ENCODE peak calls at places on chromosomes 12 and 14, in four cellular contexts. L is mesendoderm, K is neuronal stem cell, G is IMR-90. P is an unnamed sample.

GRCh38 chr12:71581206-71581605 is 82.4 kb downstream of the ZFC3H1 start:
- DNase-seq in L (peak; percentile 79), K (no peak), G (no peak), P (no peak)

GRCh38 chr14:106694638-106695393 is 1168.4 kb downstream of the TMEM121 start:
- DNase-seq in L (no peak), K (no peak), G (no peak), P (no peak)

GRCh38 chr12:109586385-109587296 is 13.0 kb downstream of the MVK start:
- DNase-seq in L (no peak), K (no peak), G (no peak), P (no peak)

GRCh38 chr12:109947511-109947910 is 47.4 kb downstream of the TCHP start:
- DNase-seq in L (no peak), K (no peak), G (peak; percentile 84), P (peak; percentile 42)

GRCh38 chr12:77231548-77231947 is 166.2 kb upstream of the E2F7 start:
- DNase-seq in L (no peak), K (no peak), G (peak; percentile 55), P (peak; percentile 5)

GRCh38 chr14:37122919-37123639 is 49.3 kb downstream of the SLC25A21 start:
- DNase-seq in L (no peak), K (no peak), G (no peak), P (no peak)

GRCh38 chr12:25388216-25388615 is 137.5 kb upstream of the KRAS start:
- DNase-seq in L (no peak), K (no peak), G (peak; percentile 25), P (no peak)

GRCh38 chr12:9798008-9798619 is 29.2 kb upstream of the KLRF1 start:
- DNase-seq in L (peak; percentile 92), K (peak; percentile 29), G (peak; percentile 56), P (peak; percentile 82)

GRCh38 chr12:4355843-4356327 is 23.6 kb downstream of the FGF23 start:
- DNase-seq in L (peak; percentile 92), K (peak; percentile 36), G (peak; percentile 8), P (peak; percentile 9)

GRCh38 chr12:32049956-32050355 is 56.7 kb upstream of the BICD1 start:
- DNase-seq in L (no peak), K (no peak), G (peak; percentile 56), P (peak; percentile 82)

GRCh38 chr12:25752910-25753309 is 199.8 kb upstream of the LMNTD1 start:
- DNase-seq in L (no peak), K (no peak), G (no peak), P (no peak)

GRCh38 chr12:91272456-91273063 is 89.9 kb upstream of the DCN start:
- DNase-seq in L (peak; percentile 56), K (peak; percentile 21), G (no peak), P (peak; percentile 45)

GRCh38 chr12:124734224-124734788 is 129.4 kb downstream of the SCARB1 start:
- DNase-seq in L (peak; percentile 98), K (peak; percentile 80), G (peak; percentile 54), P (peak; percentile 87)

GRCh38 chr12:2615665-2616387 is 178.9 kb upstream of the FKBP4 start:
- DNase-seq in L (peak; percentile 88), K (no peak), G (peak; percentile 92), P (peak; percentile 34)

GRCh38 chr14:42224053-42224888 is 617.6 kb downstream of the LRFN5 start:
- DNase-seq in L (peak; percentile 74), K (peak; percentile 68), G (peak; percentile 68), P (peak; percentile 73)

GRCh38 chr14:26392498-26392897 is 205.3 kb downstream of the NOVA1 start:
- DNase-seq in L (no peak), K (no peak), G (no peak), P (no peak)

GRCh38 chr14:80926706-80927384 is 14.7 kb downstream of the CEP128 start:
- DNase-seq in L (no peak), K (no peak), G (peak; percentile 90), P (peak; percentile 86)

GRCh38 chr12:5085896-5086295 is 42.2 kb downstream of the KCNA5 start:
- DNase-seq in L (no peak), K (no peak), G (peak; percentile 97), P (peak; percentile 5)

GRCh38 chr14:91897121-91897701 is 29.9 kb upstream of the TC2N start:
- DNase-seq in L (peak; percentile 76), K (no peak), G (peak; percentile 68), P (peak; percentile 63)

GRCh38 chr14:50308363-50308762 is 3.7 kb downstream of the L2HGDH start:
- DNase-seq in L (no peak), K (no peak), G (peak; percentile 34), P (peak; percentile 13)

GRCh38 chr12:46430340-46430948 is 57.9 kb upstream of the SLC38A2 start:
- DNase-seq in L (peak; percentile 85), K (no peak), G (peak; percentile 89), P (peak; percentile 79)

GRCh38 chr12:27013606-27014084 is 539 bp downstream of the TM7SF3 start:
- DNase-seq in L (no peak), K (no peak), G (peak; percentile 47), P (peak; percentile 62)

GRCh38 chr12:103771466-103771865 is 69.6 kb downstream of the NT5DC3 start:
- DNase-seq in L (peak; percentile 84), K (no peak), G (peak; percentile 44), P (peak; percentile 60)

GRCh38 chr12:84738481-84738972 is 174.1 kb downstream of the SLC6A15 start:
- DNase-seq in L (no peak), K (no peak), G (peak; percentile 43), P (peak; percentile 58)

GRCh38 chr14:81062816-81063215 is 107.4 kb downstream of the TSHR start:
- DNase-seq in L (peak; percentile 66), K (no peak), G (peak; percentile 0), P (no peak)

GRCh38 chr12:64747681-64748080 is 11.5 kb downstream of the GNS start:
- DNase-seq in L (no peak), K (no peak), G (no peak), P (no peak)

GRCh38 chr12:53956251-53956887 is 1.7 kb downstream of the HOXC12 start:
- DNase-seq in L (no peak), K (no peak), G (no peak), P (no peak)

GRCh38 chr12:57208946-57209282 is 7.7 kb upstream of the NXPH4 start:
- DNase-seq in L (no peak), K (no peak), G (no peak), P (no peak)
- H2BK120ac ChIP-seq in L (no peak overlapping the region), K (no peak overlapping the region), G (no peak overlapping the region), P (no peak overlapping the region)

GRCh38 chr12:122089080-122089479 is 10.5 kb downstream of the MLXIP start:
- DNase-seq in L (no peak), K (no peak), G (no peak), P (no peak)
- H3K4me1 ChIP-seq in L (no peaks in the 10 kb centered on the region), K (peaks cover 11% of the 10 kb centered on the region), G (peaks cover 29% of the 10 kb centered on the region), P (peaks cover 29% of the 10 kb centered on the region)

GRCh38 chr14:68549057-68549421 is 243.8 kb downstream of the ZFP36L1 start:
- DNase-seq in L (no peak), K (no peak), G (peak; percentile 72), P (peak; percentile 96)
- H2BK120ac ChIP-seq in L (no peak overlapping the region), K (peak overlapping the region; percentile 6), G (peak overlapping the region; percentile 99), P (peak overlapping the region; percentile 98)

GRCh38 chr12:127125607-127126259 is 1141.2 kb upstream of the TMEM132C start:
- DNase-seq in L (peak; percentile 46), K (no peak), G (peak; percentile 70), P (peak; percentile 53)
- H3K4me1 ChIP-seq in L (no peaks in the 10 kb centered on the region), K (no peaks in the 10 kb centered on the region), G (no peaks in the 10 kb centered on the region), P (peaks cover 7% of the 10 kb centered on the region)

GRCh38 chr12:89521348-89522238 is 3.0 kb downstream of the GALNT4 start:
- DNase-seq in L (no peak), K (no peak), G (peak; percentile 47), P (peak; percentile 29)

GRCh38 chr12:89524201-89525001 is at the start of gene GALNT4:
- DNase-seq in L (peak; percentile 95), K (peak; percentile 78), G (peak; percentile 85), P (peak; percentile 92)

GRCh38 chr12:89528434-89528833 is 2.6 kb upstream of the POC1B start:
- DNase-seq in L (no peak), K (no peak), G (no peak), P (no peak)

GRCh38 chr12:89525824-89526770 is at the start of gene POC1B:
- DNase-seq in L (peak; percentile 93), K (peak; percentile 72), G (peak; percentile 77), P (peak; percentile 87)

GRCh38 chr12:89525002-89525823 is 617 bp upstream of the GALNT4 start:
- DNase-seq in L (peak; percentile 67), K (peak; percentile 46), G (peak; percentile 21), P (peak; percentile 33)
- H2BK120ac ChIP-seq in L (no peak overlapping the region), K (peak overlapping the region; percentile 69), G (peak overlapping the region; percentile 31), P (peak overlapping the region; percentile 80)

GRCh38 chr12:117408161-117408791 is 46.9 kb upstream of the NOS1 start:
- DNase-seq in L (peak; percentile 60), K (no peak), G (no peak), P (no peak)

GRCh38 chr12:117417004-117417403 is 55.6 kb upstream of the NOS1 start:
- DNase-seq in L (no peak), K (no peak), G (no peak), P (no peak)

GRCh38 chr12:117409286-117409685 is 47.9 kb upstream of the NOS1 start:
- DNase-seq in L (no peak), K (no peak), G (no peak), P (no peak)

GRCh38 chr12:117412465-117413190 is 51.2 kb upstream of the NOS1 start:
- DNase-seq in L (no peak), K (no peak), G (no peak), P (no peak)
- H3K4me1 ChIP-seq in L (no peaks in the 10 kb centered on the region), K (peaks cover 9% of the 10 kb centered on the region), G (no peaks in the 10 kb centered on the region), P (peaks cover 6% of the 10 kb centered on the region)

DNA sequence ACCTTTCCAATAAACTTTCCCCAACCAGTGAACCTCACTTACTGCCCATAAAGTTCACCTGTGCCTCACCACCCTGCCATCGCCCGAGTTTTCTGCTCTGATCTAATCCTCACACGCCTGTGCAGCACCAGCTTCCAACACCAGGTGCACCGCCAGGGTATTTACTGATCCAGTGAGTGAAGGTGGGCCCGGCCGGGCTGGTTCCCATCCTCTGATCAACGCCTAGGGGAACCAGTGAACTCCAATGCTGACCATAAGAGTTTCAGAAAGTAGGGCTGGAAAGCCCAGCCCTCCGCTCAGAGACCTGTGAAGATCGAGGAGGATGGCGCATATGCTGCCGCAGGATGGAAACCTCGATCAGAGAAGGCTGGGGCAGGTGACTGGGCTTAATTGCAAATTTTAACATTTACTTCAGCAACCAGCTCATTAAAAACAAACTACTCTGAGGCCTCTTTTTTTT is 685 bp upstream of the MYL6B start:
- DNase-seq in L (peak; percentile 84), K (no peak), G (no peak), P (no peak)
- H2BK120ac ChIP-seq in L (no peak overlapping the region), K (no peak overlapping the region), G (peak overlapping the region; percentile 57), P (no peak overlapping the region)

P was measured in mesenchymal stem cell.